ENCODE peak calls at places on chromosomes 2 and 18, in eight cellular contexts. D is A549; A is activated naive CD8-positive, alpha-beta T cell treated with anti-CD3 and anti-CD28 coated beads, Interleukin-2, amount 50 U/mL, for 16 hours; C is activated CD4-positive, CD25-positive, alpha-beta regulatory T cell; L is M059J; J is left lobe of liver; W is NCI-H1105; V is stomach. T is an unnamed sample.

GRCh38 chr18:28176933-28177827 is at the start of gene CDH2:
- DNase-seq in L (peak), D (peak), J (peak), A (no peak), V (peak), W (peak), C (no peak), T (peak)

GRCh38 chr18:7575465-7576026 is 8.4 kb downstream of the PTPRM start:
- DNase-seq in L (peak), A (no peak), J (no peak), V (no peak), C (no peak), W (no peak), D (no peak), T (no peak)

GRCh38 chr2:38590053-38590452 is 12.7 kb downstream of the HNRNPLL start:
- DNase-seq in V (no peak), W (no peak), A (no peak), J (no peak), D (no peak), L (no peak), C (no peak), T (no peak)

GRCh38 chr2:20052872-20053281 is 1.4 kb upstream of the LAPTM4A start:
- DNase-seq in C (no peak), W (peak), D (peak), A (no peak), V (peak), J (no peak), L (peak), T (peak)

GRCh38 chr18:21769206-21769605 is 28.6 kb downstream of the MIB1 start:
- DNase-seq in A (no peak), D (no peak), V (no peak), L (no peak), W (no peak), J (no peak), C (no peak), T (no peak)

GRCh38 chr2:171487803-171488259 is 34.4 kb upstream of the CYBRD1 start:
- DNase-seq in W (no peak), J (no peak), L (no peak), A (no peak), V (peak), C (no peak), D (no peak), T (no peak)

GRCh38 chr2:134771313-134771801 is 52.6 kb upstream of the TMEM163 start:
- DNase-seq in A (no peak), W (no peak), V (no peak), D (no peak), J (no peak), C (no peak), L (peak), T (no peak)

GRCh38 chr18:12255626-12256026 is 1.5 kb downstream of the CIDEA start:
- DNase-seq in C (no peak), J (no peak), A (no peak), D (no peak), W (no peak), L (peak), V (no peak), T (no peak)

GRCh38 chr2:70960833-70961647 is 17.4 kb upstream of the ANKRD53 start:
- DNase-seq in L (no peak), D (no peak), V (peak), W (no peak), J (peak), C (no peak), A (no peak), T (no peak)

GRCh38 chr2:135709992-135710391 is 31.7 kb upstream of the UBXN4 start:
- DNase-seq in W (peak), V (peak), L (peak), C (peak), A (peak), D (peak), J (peak), T (no peak)

GRCh38 chr2:165470351-165470750 is 853 bp downstream of the CSRNP3 start:
- DNase-seq in L (no peak), D (no peak), J (no peak), V (no peak), A (no peak), W (no peak), C (no peak), T (no peak)

GRCh38 chr2:207951734-207952480 is 73.4 kb downstream of the PLEKHM3 start:
- DNase-seq in D (no peak), L (no peak), C (no peak), W (no peak), A (no peak), J (no peak), V (no peak), T (no peak)

T was measured in NCI-H2171 treated with DMSO at 0.1 percent for 48 hours.